ENCODE peak calls at places on chromosomes 16 and 17, in eight cellular contexts. G, M, W, B, J, L, V and T are unnamed samples.

GRCh38 chr17:6710317-6710716 is 2.9 kb downstream of the SLC13A5 start:
- DNase-seq in G (no peak), M (no peak), W (no peak), B (peak), J (no peak), L (no peak), V (no peak), T (no peak)

GRCh38 chr16:89292443-89293078 is 75.1 kb downstream of the ZNF778 start:
- DNase-seq in G (no peak), M (no peak), W (no peak), B (no peak), J (peak), L (peak), V (no peak), T (no peak)

GRCh38 chr16:85673529-85674417 is 15.0 kb downstream of the GINS2 start:
- DNase-seq in G (no peak), M (peak), W (no peak), B (peak), J (peak), L (peak), V (no peak), T (peak)

GRCh38 chr16:20868890-20869289 is 31.3 kb downstream of the DCUN1D3 start:
- DNase-seq in G (no peak), M (peak), W (no peak), B (peak), J (peak), L (peak), V (no peak), T (no peak)

GRCh38 chr17:45150911-45151809 is 2.9 kb downstream of the HEXIM1 start:
- DNase-seq in G (no peak), M (no peak), W (no peak), B (no peak), J (no peak), L (no peak), V (no peak), T (no peak)

GRCh38 chr17:77281024-77281903 is 140.5 kb downstream of the SEC14L1 start:
- DNase-seq in G (peak), M (peak), W (no peak), B (no peak), J (peak), L (peak), V (no peak), T (no peak)

GRCh38 chr17:59277031-59277430 is 54.4 kb upstream of the YPEL2 start:
- DNase-seq in G (no peak), M (no peak), W (no peak), B (no peak), J (no peak), L (no peak), V (no peak), T (no peak)

GRCh38 chr17:76384222-76384986 is at the start of gene SPHK1:
- DNase-seq in G (peak), M (peak), W (no peak), B (peak), J (peak), L (peak), V (peak), T (no peak)

GRCh38 chr17:319266-319665 is 33.3 kb downstream of the RPH3AL start:
- DNase-seq in G (peak), M (no peak), W (no peak), B (no peak), J (no peak), L (peak), V (no peak), T (no peak)

GRCh38 chr17:61875285-61875684 is 12.0 kb upstream of the BRIP1 start:
- DNase-seq in G (no peak), M (no peak), W (no peak), B (no peak), J (no peak), L (no peak), V (no peak), T (peak)

GRCh38 chr17:7881655-7882054 is 6.9 kb upstream of the CHD3 start:
- DNase-seq in G (no peak), M (no peak), W (no peak), B (no peak), J (no peak), L (peak), V (no peak), T (no peak)

GRCh38 chr16:19555938-19556778 is 655 bp downstream of the VPS35L start:
- DNase-seq in G (no peak), M (peak), W (peak), B (peak), J (no peak), L (no peak), V (peak), T (peak)

GRCh38 chr16:10817963-10818941 is at the start of gene TVP23A:
- DNase-seq in G (no peak), M (peak), W (no peak), B (no peak), J (no peak), L (no peak), V (no peak), T (no peak)

GRCh38 chr17:77892031-77892430 is 66.5 kb upstream of the TNRC6C start:
- DNase-seq in G (peak), M (no peak), W (no peak), B (no peak), J (no peak), L (no peak), V (no peak), T (no peak)

GRCh38 chr17:45235071-45236001 is 13.7 kb downstream of the FMNL1 start:
- DNase-seq in G (no peak), M (peak), W (no peak), B (peak), J (peak), L (peak), V (peak), T (peak)

GRCh38 chr17:1188812-1189211 is 9.0 kb upstream of the ABR start:
- DNase-seq in G (no peak), M (peak), W (no peak), B (peak), J (peak), L (peak), V (no peak), T (peak)

GRCh38 chr17:74305865-74306654 is 20.0 kb upstream of the KIF19 start:
- DNase-seq in G (no peak), M (peak), W (no peak), B (no peak), J (no peak), L (no peak), V (no peak), T (no peak)

GRCh38 chr16:20904507-20905079 is 4.0 kb downstream of the LYRM1 start:
- DNase-seq in G (no peak), M (peak), W (no peak), B (peak), J (no peak), L (no peak), V (peak), T (no peak)

GRCh38 chr17:51120357-51120738 is 320 bp downstream of the SPAG9 start:
- DNase-seq in G (peak), M (peak), W (no peak), B (no peak), J (no peak), L (peak), V (no peak), T (no peak)

GRCh38 chr17:36657390-36657762 is 56.0 kb downstream of the MRM1 start:
- DNase-seq in G (no peak), M (no peak), W (no peak), B (peak), J (no peak), L (no peak), V (no peak), T (no peak)

DNA sequence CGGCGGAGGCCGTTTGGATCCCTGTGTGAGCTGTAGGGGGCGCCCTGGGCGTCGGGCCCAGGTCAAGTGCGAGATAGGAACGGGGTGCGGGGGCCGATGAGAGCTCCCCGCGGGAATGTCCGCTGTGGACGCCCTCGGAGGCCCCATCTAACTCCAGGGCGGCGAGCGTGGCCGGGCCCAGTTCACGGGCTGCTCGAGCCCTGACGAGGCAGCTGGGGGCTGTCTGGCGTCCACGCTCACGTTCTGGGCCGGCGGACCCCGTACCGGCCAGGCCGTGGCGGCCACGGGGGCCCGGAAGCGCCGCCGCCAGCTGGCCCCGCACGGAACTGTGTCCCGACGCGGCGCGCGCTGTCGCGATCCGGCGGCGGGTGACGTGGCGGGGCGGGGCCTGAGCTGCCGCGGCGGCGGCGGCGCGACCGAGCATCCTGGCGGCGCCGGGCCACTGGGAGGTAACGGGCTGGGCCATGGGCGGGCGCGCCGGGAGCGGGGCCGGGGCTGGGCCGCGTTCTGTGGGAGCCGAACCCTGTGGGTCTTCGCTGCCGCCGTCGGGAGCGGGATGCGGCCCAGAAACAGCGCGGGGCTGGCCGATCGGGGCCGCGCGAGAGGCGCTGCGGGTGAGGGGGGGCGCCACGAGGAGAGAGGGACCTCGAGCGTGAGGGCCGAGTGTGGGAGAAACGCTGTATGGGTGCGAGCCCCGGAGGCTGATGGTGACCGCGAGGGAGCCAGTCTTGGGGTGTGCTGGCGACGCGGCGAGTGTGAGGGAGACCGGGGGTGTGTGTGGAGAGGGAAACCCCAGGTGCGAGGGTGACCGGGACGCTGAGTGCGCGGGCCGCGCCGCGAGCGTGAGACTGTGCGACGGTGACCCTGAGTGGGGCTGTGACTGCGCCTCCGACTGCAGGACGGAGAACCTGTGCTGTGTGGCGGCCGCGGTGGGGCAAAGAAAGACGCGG is at the start of gene SLC7A6:
- DNase-seq in G (peak), M (peak), W (no peak), B (peak), J (peak), L (peak), V (peak), T (no peak)
- TF ChIP-seq CTCF in G (peak), M (no peak), W (peak), B (peak), J (no peak), L (peak), V (peak), T (peak)

DNA sequence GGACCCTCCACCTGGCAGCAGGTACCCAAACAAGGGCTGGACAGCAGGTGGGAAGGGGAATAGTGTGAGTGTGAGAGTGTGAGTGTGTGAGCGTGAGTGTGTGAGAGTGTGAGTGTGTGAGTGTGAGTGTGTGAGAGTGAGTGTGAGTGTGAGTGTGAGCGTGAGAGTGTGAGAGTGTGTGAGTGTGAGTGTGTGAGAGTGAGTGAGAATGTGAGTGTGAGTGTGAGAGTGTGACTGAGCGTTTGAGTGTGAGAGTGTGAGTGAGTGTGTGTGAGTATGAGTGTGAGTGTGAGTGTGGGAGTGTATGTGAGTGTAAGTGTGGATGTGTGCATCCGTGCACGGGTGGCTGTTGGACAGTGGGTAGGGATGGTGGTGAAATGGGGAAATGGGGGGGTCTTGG is 352 bp downstream of the ADGRG1 start:
- DNase-seq in G (no peak), M (no peak), W (no peak), B (no peak), J (no peak), L (no peak), V (no peak), T (no peak)
- H3K4me3 ChIP-seq in G (no peak), M (peak), W (peak), B (peak), J (peak), L (no peak), V (peak), T (no peak)

GRCh38 chr17:81582341-81582740 is 30.2 kb upstream of the FAAP100 start:
- DNase-seq in G (no peak), M (peak), W (no peak), B (peak), J (no peak), L (no peak), V (no peak), T (no peak)

GRCh38 chr17:81581758-81582157 is 29.6 kb upstream of the FAAP100 start:
- DNase-seq in G (no peak), M (no peak), W (no peak), B (no peak), J (no peak), L (no peak), V (no peak), T (no peak)

GRCh38 chr17:81580481-81580880 is 28.3 kb upstream of the FAAP100 start:
- DNase-seq in G (no peak), M (no peak), W (no peak), B (no peak), J (no peak), L (no peak), V (no peak), T (no peak)

GRCh38 chr17:81583589-81584337 is 31.6 kb upstream of the FAAP100 start:
- DNase-seq in G (no peak), M (no peak), W (no peak), B (no peak), J (no peak), L (no peak), V (no peak), T (peak)

GRCh38 chr17:81582769-81583168 is 30.6 kb upstream of the FAAP100 start:
- DNase-seq in G (no peak), M (no peak), W (no peak), B (no peak), J (no peak), L (no peak), V (no peak), T (no peak)
- TF ChIP-seq CTCF in G (no peak), M (no peak), W (no peak), B (no peak), J (no peak), L (no peak), V (no peak), T (no peak)

DNA sequence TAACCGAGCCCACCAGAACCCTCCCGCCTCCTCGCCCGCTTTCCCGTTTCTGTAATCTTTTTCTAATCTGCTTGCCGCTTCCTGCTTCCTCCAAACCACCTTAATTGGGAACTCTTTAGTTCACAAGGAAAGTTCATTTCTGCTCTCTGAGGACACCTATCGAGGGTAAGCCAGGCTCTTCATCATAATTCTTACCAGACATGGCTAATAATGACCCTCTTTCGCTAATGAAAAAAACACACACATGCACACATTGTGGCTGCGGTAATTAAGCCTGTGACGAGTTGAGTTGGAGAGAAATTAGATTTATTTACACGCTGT is 100.7 kb downstream of the ZNF423 start:
- DNase-seq in G (no peak), M (peak), W (no peak), B (peak), J (no peak), L (no peak), V (peak), T (peak)
- H3K4me3 ChIP-seq in G (no peak), M (no peak), W (no peak), B (peak), J (no peak), L (no peak), V (no peak), T (no peak)

DNA sequence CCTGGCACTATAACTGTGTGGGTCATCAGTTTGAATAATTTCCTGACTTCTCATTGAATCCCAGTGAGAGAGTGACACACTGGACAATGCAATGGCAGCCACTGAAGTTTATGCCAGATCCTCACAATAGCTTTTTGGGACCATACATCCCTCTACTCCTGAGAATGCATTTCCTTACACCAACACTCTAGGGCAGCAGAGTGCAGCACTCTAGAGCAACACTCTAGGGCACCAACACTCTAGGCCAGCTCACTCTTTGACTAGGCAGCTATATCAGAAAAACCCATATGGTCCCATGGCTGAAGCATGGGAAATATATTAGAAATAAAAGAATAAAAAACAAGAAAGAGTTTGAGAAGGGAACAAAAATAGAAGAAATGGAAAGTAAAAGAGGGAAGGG is 309.2 kb downstream of the MAP2K6 start:
- DNase-seq in G (no peak), M (no peak), W (no peak), B (peak), J (no peak), L (no peak), V (no peak), T (no peak)
- TF ChIP-seq CTCF in G (peak), M (peak), W (peak), B (peak), J (no peak), L (no peak), V (no peak), T (peak)

DNA sequence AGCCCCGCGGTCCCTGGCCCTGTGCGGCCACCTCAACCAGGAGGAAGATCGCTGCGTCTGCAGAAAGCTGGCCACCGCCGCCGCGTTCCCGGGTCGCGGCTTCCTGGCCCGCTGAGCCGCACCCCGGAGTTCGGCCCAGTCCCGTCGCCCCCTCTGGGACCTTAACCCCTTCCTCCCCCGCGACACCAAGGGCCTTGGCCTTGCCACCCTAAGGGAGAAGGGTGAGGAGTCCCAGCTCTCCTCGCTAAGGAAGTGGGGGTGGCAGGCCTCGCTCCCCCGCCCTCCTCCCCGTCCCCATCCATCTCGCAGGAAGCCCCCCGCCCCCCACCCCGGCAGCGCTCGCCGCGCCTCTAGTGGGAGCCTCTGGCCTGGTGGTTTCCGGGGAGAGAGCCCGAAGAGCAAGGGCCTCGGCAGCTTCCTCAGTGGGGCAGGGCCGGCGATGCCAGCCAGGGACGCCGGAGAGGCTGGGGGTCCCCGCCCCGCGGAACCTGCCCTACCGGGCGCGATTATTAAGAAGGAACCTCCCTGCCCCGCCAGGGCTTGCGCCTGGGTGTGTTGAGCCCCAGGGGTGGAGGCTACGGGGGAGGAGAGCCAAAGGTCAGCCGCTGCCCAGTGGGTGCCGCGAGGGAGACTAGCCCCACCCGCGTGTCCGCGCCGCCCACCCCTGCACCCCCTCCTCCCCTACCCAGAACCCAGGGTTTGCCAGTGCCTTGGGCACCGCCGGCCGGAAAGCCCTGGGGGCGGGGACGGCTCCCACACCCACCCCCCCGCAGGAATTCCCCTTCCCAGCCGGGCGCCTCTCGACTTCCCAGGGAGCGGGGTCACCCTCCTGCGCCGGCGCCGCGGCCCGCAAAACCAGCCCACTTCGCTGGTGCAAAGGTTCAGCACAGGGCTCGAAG is 6.8 kb downstream of the CBX4 start:
- DNase-seq in G (no peak), M (no peak), W (no peak), B (no peak), J (no peak), L (peak), V (no peak), T (no peak)
- H3K4me3 ChIP-seq in G (no peak), M (peak), W (peak), B (no peak), J (no peak), L (no peak), V (no peak), T (peak)

GRCh38 chr17:63490321-63490720 is 13.5 kb downstream of the ACE start:
- DNase-seq in G (no peak), M (no peak), W (no peak), B (no peak), J (no peak), L (no peak), V (no peak), T (no peak)
- TF ChIP-seq CTCF in G (no peak), M (no peak), W (no peak), B (no peak), J (no peak), L (no peak), V (no peak), T (no peak)

DNA sequence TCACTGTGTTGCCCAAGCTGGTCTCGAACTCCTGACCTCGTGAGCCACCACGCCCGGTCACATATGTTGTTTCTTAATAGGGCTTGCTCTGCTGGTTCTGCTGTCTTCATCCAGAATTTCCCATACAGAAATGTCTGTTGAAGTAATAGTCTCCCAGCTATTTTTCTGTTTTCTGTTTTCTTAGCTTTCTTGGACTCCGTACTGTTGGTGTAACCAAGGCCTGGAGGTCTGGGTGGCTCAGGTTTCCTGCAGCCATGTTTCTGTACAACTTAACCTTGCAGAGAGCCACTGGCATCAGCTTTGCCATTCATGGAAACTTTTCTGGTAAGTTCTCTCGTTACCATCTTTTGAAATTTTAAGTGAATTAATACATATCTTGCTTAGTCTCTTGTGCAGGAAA is 2.8 kb downstream of the SF3B3 start:
- DNase-seq in G (no peak), M (no peak), W (no peak), B (no peak), J (no peak), L (no peak), V (no peak), T (no peak)
- H3K4me3 ChIP-seq in G (no peak), M (peak), W (peak), B (peak), J (no peak), L (no peak), V (no peak), T (no peak)